ENCODE peak calls at places on chromosomes 2 and 18, in ten cellular contexts. One of them, this sample, is unnamed.

GRCh38 chr2:8120979-8121825 is 560.7 kb upstream of the ID2 start:
- DNase-seq in glutamatergic neuron: no peak
- DNase-seq in H9: no peak
- DNase-seq in psoas muscle: no peak
- DNase-seq in neural progenitor cell: no peak
- DNase-seq in colonic mucosa: no peak
- DNase-seq in tibial nerve: no peak
- DNase-seq in nephron progenitor cell: no peak
- DNase-seq in choroid plexus epithelial cell: peak
- DNase-seq in OCI-LY7: no peak
- DNase-seq in this sample: no peak

GRCh38 chr2:130808482-130809268 is 28.0 kb upstream of the ARHGEF4 start:
- DNase-seq in H9: no peak
- DNase-seq in choroid plexus epithelial cell: no peak
- DNase-seq in psoas muscle: no peak
- DNase-seq in tibial nerve: no peak
- DNase-seq in neural progenitor cell: no peak
- DNase-seq in glutamatergic neuron: no peak
- DNase-seq in nephron progenitor cell: no peak
- DNase-seq in OCI-LY7: no peak
- DNase-seq in colonic mucosa: no peak
- DNase-seq in this sample: no peak

GRCh38 chr2:217491271-217491670 is 511.5 kb downstream of the TNS1 start:
- DNase-seq in psoas muscle: no peak
- DNase-seq in choroid plexus epithelial cell: no peak
- DNase-seq in neural progenitor cell: no peak
- DNase-seq in glutamatergic neuron: no peak
- DNase-seq in OCI-LY7: no peak
- DNase-seq in tibial nerve: no peak
- DNase-seq in nephron progenitor cell: no peak
- DNase-seq in H9: no peak
- DNase-seq in colonic mucosa: no peak
- DNase-seq in this sample: no peak

GRCh38 chr2:24816404-24816803 is 23.2 kb downstream of the CENPO start:
- DNase-seq in neural progenitor cell: no peak
- DNase-seq in glutamatergic neuron: no peak
- DNase-seq in OCI-LY7: no peak
- DNase-seq in psoas muscle: no peak
- DNase-seq in choroid plexus epithelial cell: no peak
- DNase-seq in colonic mucosa: peak
- DNase-seq in H9: no peak
- DNase-seq in tibial nerve: no peak
- DNase-seq in nephron progenitor cell: no peak
- DNase-seq in this sample: no peak

GRCh38 chr2:177579486-177580036 is 187.0 kb downstream of the AGPS start:
- DNase-seq in glutamatergic neuron: no peak
- DNase-seq in tibial nerve: no peak
- DNase-seq in nephron progenitor cell: no peak
- DNase-seq in psoas muscle: no peak
- DNase-seq in H9: no peak
- DNase-seq in choroid plexus epithelial cell: no peak
- DNase-seq in OCI-LY7: no peak
- DNase-seq in neural progenitor cell: no peak
- DNase-seq in colonic mucosa: no peak
- DNase-seq in this sample: no peak

GRCh38 chr2:178110681-178111080 is 1.6 kb upstream of the RBM45 start:
- DNase-seq in choroid plexus epithelial cell: no peak
- DNase-seq in glutamatergic neuron: no peak
- DNase-seq in colonic mucosa: no peak
- DNase-seq in nephron progenitor cell: no peak
- DNase-seq in neural progenitor cell: no peak
- DNase-seq in tibial nerve: no peak
- DNase-seq in OCI-LY7: no peak
- DNase-seq in psoas muscle: no peak
- DNase-seq in H9: no peak
- DNase-seq in this sample: no peak

GRCh38 chr18:12421732-12422131 is 14.0 kb downstream of the PRELID3A start:
- DNase-seq in H9: no peak
- DNase-seq in nephron progenitor cell: no peak
- DNase-seq in colonic mucosa: no peak
- DNase-seq in OCI-LY7: peak
- DNase-seq in choroid plexus epithelial cell: no peak
- DNase-seq in neural progenitor cell: peak
- DNase-seq in glutamatergic neuron: no peak
- DNase-seq in psoas muscle: no peak
- DNase-seq in tibial nerve: no peak
- DNase-seq in this sample: no peak

GRCh38 chr2:64349143-64349530 is 104.8 kb upstream of the LGALSL start:
- DNase-seq in nephron progenitor cell: no peak
- DNase-seq in glutamatergic neuron: no peak
- DNase-seq in OCI-LY7: no peak
- DNase-seq in neural progenitor cell: no peak
- DNase-seq in choroid plexus epithelial cell: no peak
- DNase-seq in colonic mucosa: no peak
- DNase-seq in psoas muscle: no peak
- DNase-seq in H9: no peak
- DNase-seq in tibial nerve: no peak
- DNase-seq in this sample: no peak

GRCh38 chr18:58392336-58393000 is 236.4 kb downstream of the ALPK2 start:
- DNase-seq in colonic mucosa: no peak
- DNase-seq in neural progenitor cell: peak
- DNase-seq in H9: peak
- DNase-seq in OCI-LY7: no peak
- DNase-seq in psoas muscle: no peak
- DNase-seq in nephron progenitor cell: no peak
- DNase-seq in choroid plexus epithelial cell: peak
- DNase-seq in tibial nerve: no peak
- DNase-seq in glutamatergic neuron: no peak
- DNase-seq in this sample: no peak

GRCh38 chr18:75124967-75125358 is 84.0 kb downstream of the PTGR3 start:
- DNase-seq in glutamatergic neuron: no peak
- DNase-seq in neural progenitor cell: no peak
- DNase-seq in psoas muscle: no peak
- DNase-seq in H9: no peak
- DNase-seq in OCI-LY7: no peak
- DNase-seq in colonic mucosa: no peak
- DNase-seq in tibial nerve: no peak
- DNase-seq in nephron progenitor cell: no peak
- DNase-seq in choroid plexus epithelial cell: no peak
- DNase-seq in this sample: no peak

GRCh38 chr2:137937778-137938177 is 26.5 kb upstream of the HNMT start:
- DNase-seq in tibial nerve: no peak
- DNase-seq in H9: peak
- DNase-seq in glutamatergic neuron: no peak
- DNase-seq in colonic mucosa: no peak
- DNase-seq in choroid plexus epithelial cell: no peak
- DNase-seq in OCI-LY7: no peak
- DNase-seq in psoas muscle: no peak
- DNase-seq in neural progenitor cell: no peak
- DNase-seq in nephron progenitor cell: no peak
- DNase-seq in this sample: no peak

GRCh38 chr2:197201874-197202273 is 108.7 kb downstream of the ANKRD44 start:
- DNase-seq in H9: no peak
- DNase-seq in colonic mucosa: no peak
- DNase-seq in glutamatergic neuron: no peak
- DNase-seq in choroid plexus epithelial cell: no peak
- DNase-seq in tibial nerve: no peak
- DNase-seq in neural progenitor cell: no peak
- DNase-seq in psoas muscle: no peak
- DNase-seq in nephron progenitor cell: no peak
- DNase-seq in OCI-LY7: no peak
- DNase-seq in this sample: no peak

GRCh38 chr2:96116424-96116878 is at the start of gene ADRA2B:
- DNase-seq in choroid plexus epithelial cell: peak
- DNase-seq in OCI-LY7: peak
- DNase-seq in colonic mucosa: peak
- DNase-seq in tibial nerve: no peak
- DNase-seq in neural progenitor cell: peak
- DNase-seq in psoas muscle: peak
- DNase-seq in nephron progenitor cell: peak
- DNase-seq in H9: peak
- DNase-seq in glutamatergic neuron: peak
- DNase-seq in this sample: no peak

GRCh38 chr2:68733365-68733764 is 1.2 kb upstream of the ARHGAP25 start:
- DNase-seq in OCI-LY7: no peak
- DNase-seq in tibial nerve: no peak
- DNase-seq in psoas muscle: no peak
- DNase-seq in neural progenitor cell: no peak
- DNase-seq in nephron progenitor cell: no peak
- DNase-seq in choroid plexus epithelial cell: no peak
- DNase-seq in H9: no peak
- DNase-seq in glutamatergic neuron: no peak
- DNase-seq in colonic mucosa: no peak
- DNase-seq in this sample: no peak

GRCh38 chr2:68736086-68736485 is 1.5 kb downstream of the ARHGAP25 start:
- DNase-seq in tibial nerve: no peak
- DNase-seq in nephron progenitor cell: no peak
- DNase-seq in colonic mucosa: no peak
- DNase-seq in H9: no peak
- DNase-seq in choroid plexus epithelial cell: no peak
- DNase-seq in OCI-LY7: no peak
- DNase-seq in psoas muscle: no peak
- DNase-seq in neural progenitor cell: no peak
- DNase-seq in glutamatergic neuron: no peak
- DNase-seq in this sample: no peak

GRCh38 chr2:68734176-68734575 is 435 bp upstream of the ARHGAP25 start:
- DNase-seq in choroid plexus epithelial cell: no peak
- DNase-seq in OCI-LY7: no peak
- DNase-seq in glutamatergic neuron: no peak
- DNase-seq in neural progenitor cell: no peak
- DNase-seq in nephron progenitor cell: no peak
- DNase-seq in H9: no peak
- DNase-seq in tibial nerve: no peak
- DNase-seq in psoas muscle: no peak
- DNase-seq in colonic mucosa: no peak
- DNase-seq in this sample: no peak

GRCh38 chr2:68732533-68732932 is 2.1 kb upstream of the ARHGAP25 start:
- DNase-seq in H9: no peak
- DNase-seq in choroid plexus epithelial cell: no peak
- DNase-seq in nephron progenitor cell: no peak
- DNase-seq in tibial nerve: no peak
- DNase-seq in OCI-LY7: no peak
- DNase-seq in colonic mucosa: no peak
- DNase-seq in neural progenitor cell: no peak
- DNase-seq in glutamatergic neuron: no peak
- DNase-seq in psoas muscle: no peak
- DNase-seq in this sample: no peak

GRCh38 chr2:68734688-68735525 is at the start of gene ARHGAP25:
- DNase-seq in glutamatergic neuron: no peak
- DNase-seq in nephron progenitor cell: no peak
- DNase-seq in OCI-LY7: peak
- DNase-seq in tibial nerve: no peak
- DNase-seq in neural progenitor cell: no peak
- DNase-seq in choroid plexus epithelial cell: no peak
- DNase-seq in H9: no peak
- DNase-seq in psoas muscle: no peak
- DNase-seq in colonic mucosa: peak
- DNase-seq in this sample: no peak
- TF ChIP-seq CTCF in glutamatergic neuron: no peak
- TF ChIP-seq CTCF in nephron progenitor cell: no peak
- TF ChIP-seq CTCF in OCI-LY7: no peak
- TF ChIP-seq CTCF in tibial nerve: no peak
- TF ChIP-seq CTCF in neural progenitor cell: no peak
- TF ChIP-seq CTCF in choroid plexus epithelial cell: no peak
- TF ChIP-seq CTCF in H9: no peak
- TF ChIP-seq CTCF in psoas muscle: no peak
- TF ChIP-seq CTCF in colonic mucosa: no peak
- TF ChIP-seq CTCF in this sample: no peak

GRCh38 chr2:86297382-86298147 is 39.9 kb downstream of the REEP1 start:
- DNase-seq in choroid plexus epithelial cell: no peak
- DNase-seq in neural progenitor cell: no peak
- DNase-seq in nephron progenitor cell: no peak
- DNase-seq in OCI-LY7: peak
- DNase-seq in glutamatergic neuron: no peak
- DNase-seq in H9: peak
- DNase-seq in tibial nerve: no peak
- DNase-seq in colonic mucosa: peak
- DNase-seq in psoas muscle: no peak
- DNase-seq in this sample: no peak
- TF ChIP-seq CTCF in choroid plexus epithelial cell: peak
- TF ChIP-seq CTCF in neural progenitor cell: peak
- TF ChIP-seq CTCF in nephron progenitor cell: no peak
- TF ChIP-seq CTCF in OCI-LY7: peak
- TF ChIP-seq CTCF in glutamatergic neuron: no peak
- TF ChIP-seq CTCF in H9: peak
- TF ChIP-seq CTCF in tibial nerve: no peak
- TF ChIP-seq CTCF in colonic mucosa: no peak
- TF ChIP-seq CTCF in psoas muscle: peak
- TF ChIP-seq CTCF in this sample: no peak

GRCh38 chr18:13532406-13533075 is 193.8 kb downstream of the FAM210A start:
- DNase-seq in neural progenitor cell: no peak
- DNase-seq in glutamatergic neuron: no peak
- DNase-seq in tibial nerve: no peak
- DNase-seq in choroid plexus epithelial cell: no peak
- DNase-seq in OCI-LY7: no peak
- DNase-seq in psoas muscle: no peak
- DNase-seq in nephron progenitor cell: no peak
- DNase-seq in colonic mucosa: peak
- DNase-seq in H9: no peak
- DNase-seq in this sample: no peak

GRCh38 chr18:13531681-13532325 is 194.6 kb downstream of the FAM210A start:
- DNase-seq in nephron progenitor cell: no peak
- DNase-seq in OCI-LY7: no peak
- DNase-seq in colonic mucosa: no peak
- DNase-seq in glutamatergic neuron: no peak
- DNase-seq in psoas muscle: no peak
- DNase-seq in choroid plexus epithelial cell: no peak
- DNase-seq in H9: no peak
- DNase-seq in neural progenitor cell: no peak
- DNase-seq in tibial nerve: no peak
- DNase-seq in this sample: no peak

GRCh38 chr18:13528739-13529392 is 197.5 kb downstream of the FAM210A start:
- DNase-seq in OCI-LY7: no peak
- DNase-seq in psoas muscle: no peak
- DNase-seq in neural progenitor cell: no peak
- DNase-seq in tibial nerve: no peak
- DNase-seq in H9: no peak
- DNase-seq in colonic mucosa: no peak
- DNase-seq in glutamatergic neuron: no peak
- DNase-seq in nephron progenitor cell: no peak
- DNase-seq in choroid plexus epithelial cell: no peak
- DNase-seq in this sample: no peak

GRCh38 chr18:13530215-13530878 is 196.0 kb downstream of the FAM210A start:
- DNase-seq in colonic mucosa: no peak
- DNase-seq in neural progenitor cell: no peak
- DNase-seq in H9: no peak
- DNase-seq in tibial nerve: no peak
- DNase-seq in OCI-LY7: no peak
- DNase-seq in psoas muscle: no peak
- DNase-seq in nephron progenitor cell: no peak
- DNase-seq in choroid plexus epithelial cell: no peak
- DNase-seq in glutamatergic neuron: no peak
- DNase-seq in this sample: no peak

GRCh38 chr18:13530879-13531387 is 195.4 kb downstream of the FAM210A start:
- DNase-seq in colonic mucosa: peak
- DNase-seq in glutamatergic neuron: peak
- DNase-seq in neural progenitor cell: peak
- DNase-seq in choroid plexus epithelial cell: peak
- DNase-seq in H9: peak
- DNase-seq in OCI-LY7: peak
- DNase-seq in nephron progenitor cell: peak
- DNase-seq in psoas muscle: peak
- DNase-seq in tibial nerve: peak
- DNase-seq in this sample: no peak
- TF ChIP-seq CTCF in colonic mucosa: no peak
- TF ChIP-seq CTCF in glutamatergic neuron: no peak
- TF ChIP-seq CTCF in neural progenitor cell: peak
- TF ChIP-seq CTCF in choroid plexus epithelial cell: peak
- TF ChIP-seq CTCF in H9: peak
- TF ChIP-seq CTCF in OCI-LY7: peak
- TF ChIP-seq CTCF in nephron progenitor cell: no peak
- TF ChIP-seq CTCF in psoas muscle: peak
- TF ChIP-seq CTCF in tibial nerve: peak
- TF ChIP-seq CTCF in this sample: peak

GRCh38 chr2:144376926-144377325 is 143.0 kb downstream of the ZEB2 start:
- DNase-seq in H9: no peak
- DNase-seq in OCI-LY7: no peak
- DNase-seq in choroid plexus epithelial cell: peak
- DNase-seq in glutamatergic neuron: no peak
- DNase-seq in nephron progenitor cell: no peak
- DNase-seq in psoas muscle: no peak
- DNase-seq in tibial nerve: no peak
- DNase-seq in colonic mucosa: no peak
- DNase-seq in neural progenitor cell: no peak
- DNase-seq in this sample: no peak
- TF ChIP-seq CTCF in H9: no peak
- TF ChIP-seq CTCF in OCI-LY7: no peak
- TF ChIP-seq CTCF in choroid plexus epithelial cell: no peak
- TF ChIP-seq CTCF in glutamatergic neuron: no peak
- TF ChIP-seq CTCF in nephron progenitor cell: no peak
- TF ChIP-seq CTCF in psoas muscle: no peak
- TF ChIP-seq CTCF in tibial nerve: no peak
- TF ChIP-seq CTCF in colonic mucosa: no peak
- TF ChIP-seq CTCF in neural progenitor cell: no peak
- TF ChIP-seq CTCF in this sample: no peak

This sample was measured in neural crest cell.